ENCODE peak calls at places on chromosomes 5 and 9, in ten cellular contexts. G is ACHN; X is heart right ventricle; I is effector CD4-positive, alpha-beta T cell; S is cardiac fibroblast; C is GM23248; M is neural crest cell; Q is astrocyte; F is HuH-7; L is CD8-positive, alpha-beta memory T cell. D is an unnamed sample.

GRCh38 chr9:90851444-90851843 is 49.8 kb downstream of the SYK start:
- DNase-seq in F (no peak), L (no peak), I (no peak), M (no peak), G (no peak), Q (no peak), S (no peak), C (no peak), X (no peak), D (no peak)

GRCh38 chr9:137099231-137099630 is 12.4 kb downstream of the MAN1B1 start:
- DNase-seq in M (no peak), G (no peak), C (no peak), L (no peak), I (no peak), F (no peak), Q (no peak), S (no peak), X (no peak), D (no peak)

GRCh38 chr5:157961176-157961575 is 102.2 kb upstream of the CLINT1 start:
- DNase-seq in L (no peak), F (no peak), C (no peak), S (no peak), I (no peak), M (no peak), G (no peak), X (no peak), Q (no peak), D (no peak)

GRCh38 chr5:72355706-72356299 is 35.6 kb downstream of the PTCD2 start:
- DNase-seq in M (peak), L (no peak), I (no peak), C (peak), G (peak), S (peak), Q (no peak), X (no peak), F (peak), D (peak)

GRCh38 chr9:118129541-118129940 is 425.3 kb downstream of the TLR4 start:
- DNase-seq in F (no peak), C (no peak), Q (no peak), X (no peak), I (no peak), G (peak), S (no peak), M (no peak), L (no peak), D (no peak)

GRCh38 chr9:73780916-73781315 is 629.3 kb downstream of the ANXA1 start:
- DNase-seq in C (peak), G (peak), X (no peak), I (no peak), L (no peak), S (peak), M (no peak), F (no peak), Q (peak), D (peak)

GRCh38 chr9:69768716-69769115 is 8.9 kb upstream of the PTAR1 start:
- DNase-seq in M (no peak), Q (peak), F (no peak), X (no peak), I (no peak), L (no peak), G (no peak), S (peak), C (peak), D (no peak)

GRCh38 chr9:14207352-14207995 is 106.5 kb downstream of the NFIB start:
- DNase-seq in M (no peak), C (no peak), G (no peak), X (no peak), S (no peak), L (no peak), F (no peak), Q (no peak), I (no peak), D (no peak)

GRCh38 chr5:17169507-17169906 is 47.9 kb upstream of the BASP1 start:
- DNase-seq in F (no peak), X (no peak), M (no peak), G (no peak), S (peak), I (no peak), C (peak), L (no peak), Q (peak), D (peak)

GRCh38 chr5:127517110-127517479 is 345 bp upstream of the PRRC1 start:
- DNase-seq in I (no peak), C (no peak), S (no peak), X (no peak), M (no peak), Q (peak), G (no peak), L (no peak), F (no peak), D (no peak)

GRCh38 chr9:134407123-134407779 is 81.0 kb downstream of the RXRA start:
- DNase-seq in M (peak), G (peak), S (peak), F (no peak), L (peak), C (peak), Q (peak), I (peak), X (peak), D (peak)

GRCh38 chr5:79612667-79613190 is 488 bp downstream of the TENT2 start:
- DNase-seq in Q (no peak), F (no peak), S (no peak), I (no peak), C (peak), L (no peak), X (no peak), M (no peak), G (peak), D (no peak)

GRCh38 chr9:132141364-132141947 is 20.4 kb upstream of the NTNG2 start:
- DNase-seq in F (no peak), L (no peak), G (peak), X (no peak), Q (peak), S (peak), I (no peak), C (peak), M (peak), D (peak)

GRCh38 chr9:13279284-13280162 is at the start of gene MPDZ:
- DNase-seq in S (peak), G (peak), I (no peak), M (peak), F (peak), L (no peak), Q (peak), C (peak), X (peak), D (peak)

GRCh38 chr9:84324811-84325210 is 15.7 kb downstream of the SLC28A3 start:
- DNase-seq in M (no peak), I (no peak), Q (no peak), F (no peak), L (no peak), C (no peak), X (no peak), G (no peak), S (no peak), D (no peak)

GRCh38 chr9:25003686-25004085 is 458.0 kb upstream of the IZUMO3 start:
- DNase-seq in I (no peak), F (no peak), C (no peak), X (no peak), M (no peak), L (no peak), Q (no peak), S (no peak), G (no peak), D (no peak)

GRCh38 chr9:74666625-74667316 is 169.6 kb downstream of the RORB start:
- DNase-seq in F (no peak), S (peak), L (no peak), G (no peak), C (peak), I (no peak), M (no peak), Q (peak), X (no peak), D (peak)

GRCh38 chr9:89483592-89484474 is 14.1 kb downstream of the SEMA4D start:
- DNase-seq in S (no peak), I (peak), M (no peak), G (no peak), C (no peak), L (peak), F (no peak), X (no peak), Q (no peak), D (no peak)

D was measured in mesenchymal stem cell.